ENCODE peak calls at places on chromosomes 7 and 10, in eight cellular contexts. R is T-helper 2 cell, Y is posterior cingulate gyrus, V is Kasumi-1, N is GM20000, C is brain microvascular endothelial cell, Q is NB4, D is ascending aorta. F is an unnamed sample.

GRCh38 chr7:136919820-136920219 is 51.4 kb downstream of the CHRM2 start:
- DNase-seq in C (no peak), D (no peak), Y (no peak), Q (no peak), V (no peak), N (no peak), R (no peak), F (no peak)

GRCh38 chr10:25678220-25678619 is 255.8 kb upstream of the MYO3A start:
- DNase-seq in R (no peak), Y (no peak), N (no peak), Q (no peak), V (no peak), D (no peak), C (no peak), F (no peak)

GRCh38 chr7:37986780-37987380 is 66.4 kb downstream of the EPDR1 start:
- DNase-seq in C (peak), Y (no peak), V (no peak), R (no peak), N (no peak), Q (no peak), D (no peak), F (no peak)

GRCh38 chr7:33854951-33855350 is 50.4 kb upstream of the BMPER start:
- DNase-seq in Q (peak), V (no peak), D (no peak), N (no peak), C (peak), R (no peak), Y (no peak), F (no peak)

GRCh38 chr10:70320751-70321150 is 36.9 kb upstream of the NPFFR1 start:
- DNase-seq in N (no peak), C (no peak), V (no peak), Y (no peak), R (no peak), D (no peak), Q (no peak), F (no peak)

GRCh38 chr7:83492802-83493201 is 156.1 kb downstream of the SEMA3E start:
- DNase-seq in R (no peak), Y (no peak), C (no peak), Q (no peak), D (no peak), V (no peak), N (no peak), F (no peak)

GRCh38 chr10:119090968-119091367 is 10.4 kb upstream of the EIF3A start:
- DNase-seq in Q (peak), V (no peak), N (no peak), C (peak), D (no peak), Y (no peak), R (peak), F (peak)

GRCh38 chr10:4431114-4431862 is 394.7 kb upstream of the AKR1E2 start:
- DNase-seq in C (peak), Q (no peak), V (no peak), R (no peak), Y (no peak), D (no peak), N (no peak), F (no peak)

GRCh38 chr7:133695976-133696531 is 431.1 kb upstream of the LRGUK start:
- DNase-seq in R (no peak), D (no peak), Y (no peak), V (no peak), Q (peak), C (no peak), N (no peak), F (no peak)

GRCh38 chr7:139094596-139094995 is 14.9 kb downstream of the ZC3HAV1 start:
- DNase-seq in Y (no peak), Q (no peak), V (no peak), D (no peak), R (no peak), N (no peak), C (peak), F (no peak)

GRCh38 chr7:149809215-149809614 is 29.0 kb upstream of the ZNF862 start:
- DNase-seq in V (no peak), R (no peak), Y (no peak), C (no peak), N (no peak), Q (no peak), D (no peak), F (no peak)

GRCh38 chr7:142303650-142304049 is 45.8 kb upstream of the PRSS58 start:
- DNase-seq in Q (peak), V (peak), R (no peak), C (no peak), Y (no peak), N (peak), D (no peak), F (peak)

GRCh38 chr7:106779877-106780276 is 85.2 kb upstream of the PIK3CG start:
- DNase-seq in C (no peak), Y (no peak), D (no peak), N (no peak), Q (peak), V (no peak), R (no peak), F (no peak)

GRCh38 chr7:38222481-38223096 is 44.5 kb downstream of the STARD3NL start:
- DNase-seq in N (peak), C (peak), Q (peak), R (no peak), V (peak), D (no peak), Y (no peak), F (peak)

GRCh38 chr7:106542550-106543220 is 118.3 kb downstream of the CCDC71L start:
- DNase-seq in Q (peak), D (no peak), R (peak), V (peak), N (peak), C (peak), Y (no peak), F (peak)

GRCh38 chr7:155583636-155584035 is 37.3 kb upstream of the CNPY1 start:
- DNase-seq in Y (no peak), Q (no peak), D (no peak), V (no peak), N (no peak), C (no peak), R (no peak), F (no peak)

GRCh38 chr7:11207565-11207964 is 233.9 kb downstream of the PHF14 start:
- DNase-seq in Q (no peak), N (no peak), D (no peak), Y (no peak), C (no peak), R (no peak), V (no peak), F (no peak)

GRCh38 chr7:70621954-70622596 is 509.9 kb upstream of the GALNT17 start:
- DNase-seq in C (no peak), Q (no peak), D (no peak), R (no peak), Y (no peak), V (no peak), N (no peak), F (no peak)

GRCh38 chr7:44539669-44540516 is 1.2 kb downstream of the NPC1L1 start:
- DNase-seq in Q (no peak), V (no peak), Y (no peak), R (no peak), N (no peak), C (no peak), D (no peak), F (no peak)

GRCh38 chr7:128790297-128791037 is 1.3 kb upstream of the CCDC136 start:
- DNase-seq in V (no peak), R (no peak), N (peak), C (no peak), D (no peak), Q (no peak), Y (no peak), F (no peak)

GRCh38 chr7:55423277-55423711 is 58.2 kb downstream of the LANCL2 start:
- DNase-seq in D (no peak), N (no peak), Y (no peak), V (no peak), Q (no peak), C (peak), R (no peak), F (no peak)

GRCh38 chr7:20075415-20075814 is 141.8 kb downstream of the MACC1 start:
- DNase-seq in C (no peak), R (no peak), V (no peak), Y (no peak), N (no peak), D (no peak), Q (no peak), F (no peak)